ENCODE peak calls at places on chromosomes 3 and 15, in four cellular contexts. K is A549, B is HepG2, T is K562. J is an unnamed sample.

GRCh38 chr3:104360038-104360437 is 1006.7 kb upstream of the ALCAM start:
- DNase-seq in K (no peak), B (no peak), T (no peak), J (no peak)

GRCh38 chr3:52986938-52987337 is 58.9 kb downstream of the SFMBT1 start:
- DNase-seq in K (no peak), B (no peak), T (no peak), J (no peak)

GRCh38 chr15:76325704-76326103 is 10.9 kb upstream of the ISL2 start:
- DNase-seq in K (no peak), B (no peak), T (no peak), J (no peak)

GRCh38 chr3:192917258-192917507 is 473 bp downstream of the MB21D2 start:
- DNase-seq in K (no peak), B (no peak), T (no peak), J (no peak)

GRCh38 chr3:54445630-54446029 is 323.3 kb downstream of the CACNA2D3 start:
- DNase-seq in K (no peak), B (no peak), T (no peak), J (no peak)

GRCh38 chr3:178519701-178520100 is 16.5 kb upstream of the KCNMB2 start:
- DNase-seq in K (no peak), B (no peak), T (no peak), J (no peak)

GRCh38 chr3:38725726-38726410 is 76.4 kb upstream of the SCN5A start:
- DNase-seq in K (no peak), B (no peak), T (peak), J (no peak)

GRCh38 chr3:171028025-171028778 is 1.7 kb upstream of the SLC2A2 start:
- DNase-seq in K (no peak), B (peak), T (no peak), J (peak)

GRCh38 chr15:44243146-44243545 is 45.4 kb upstream of the GOLM2 start:
- DNase-seq in K (no peak), B (no peak), T (no peak), J (no peak)

GRCh38 chr15:81183403-81183760 is 13.3 kb upstream of the IL16 start:
- DNase-seq in K (no peak), B (no peak), T (no peak), J (no peak)

GRCh38 chr15:43958894-43959330 is 132.1 kb downstream of the WDR76 start:
- DNase-seq in K (no peak), B (no peak), T (no peak), J (no peak)

DNA sequence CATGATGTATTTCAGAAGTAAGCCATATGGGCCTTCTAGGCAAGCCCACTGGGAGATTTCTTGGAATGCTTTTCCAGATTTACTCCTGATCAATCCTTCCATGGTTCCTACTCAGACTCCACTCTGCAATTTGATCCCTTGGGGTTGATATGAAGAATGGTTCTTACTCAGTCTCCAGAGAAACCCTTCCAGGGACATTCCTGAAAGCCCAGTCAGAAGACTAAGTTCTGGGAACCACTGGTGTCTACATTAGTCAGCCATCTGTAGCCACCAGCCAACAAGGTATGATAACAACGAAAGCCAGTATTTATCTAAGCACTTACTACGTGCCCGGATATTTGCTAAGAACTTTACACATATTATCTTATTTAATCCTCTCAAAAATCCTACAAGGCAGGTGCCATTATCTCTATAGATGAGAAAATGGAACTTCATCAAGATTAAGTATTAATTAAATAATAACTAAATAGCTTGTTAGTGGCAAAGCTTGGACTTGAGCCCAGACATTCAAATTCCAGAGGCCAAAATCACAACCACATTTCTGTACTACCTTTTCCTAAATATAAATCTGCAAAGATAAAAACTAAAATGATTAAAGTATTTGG is 32.7 kb downstream of the ZNF385D start:
- DNase-seq in K (no peak), B (no peak), T (no peak), J (no peak)
- TF ChIP-seq RNF2 in K (no peak), B (no peak), T (no peak), J (no peak)

DNA sequence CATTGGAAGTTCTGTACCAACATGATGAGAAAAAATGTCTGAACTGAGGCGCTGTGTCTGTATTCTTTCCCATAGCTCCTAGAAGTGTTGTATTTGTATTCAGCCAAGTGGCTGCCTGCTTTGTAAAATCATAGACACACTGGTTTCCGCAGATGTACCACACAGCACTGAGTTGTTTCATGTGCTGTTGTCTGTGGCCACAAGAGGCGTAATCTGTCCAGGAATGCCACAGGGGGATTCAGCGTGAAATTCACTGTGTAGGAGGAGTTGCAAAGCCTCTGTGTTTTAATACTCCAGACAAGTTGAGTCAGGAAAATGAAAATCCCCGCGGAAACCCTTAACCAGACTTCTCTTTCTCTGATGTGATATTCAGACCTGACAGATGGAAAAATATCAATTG is 462.2 kb downstream of the NSUN3 start:
- DNase-seq in K (no peak), B (peak), T (no peak), J (no peak)
- TF ChIP-seq RNF2 in K (no peak), B (no peak), T (no peak), J (no peak)

GRCh38 chr3:126818696-126819095 is 114.7 kb downstream of the CHCHD6 start:
- DNase-seq in K (no peak), B (no peak), T (no peak), J (no peak)
- TF ChIP-seq RNF2 in K (no peak), B (no peak), T (no peak), J (no peak)

DNA sequence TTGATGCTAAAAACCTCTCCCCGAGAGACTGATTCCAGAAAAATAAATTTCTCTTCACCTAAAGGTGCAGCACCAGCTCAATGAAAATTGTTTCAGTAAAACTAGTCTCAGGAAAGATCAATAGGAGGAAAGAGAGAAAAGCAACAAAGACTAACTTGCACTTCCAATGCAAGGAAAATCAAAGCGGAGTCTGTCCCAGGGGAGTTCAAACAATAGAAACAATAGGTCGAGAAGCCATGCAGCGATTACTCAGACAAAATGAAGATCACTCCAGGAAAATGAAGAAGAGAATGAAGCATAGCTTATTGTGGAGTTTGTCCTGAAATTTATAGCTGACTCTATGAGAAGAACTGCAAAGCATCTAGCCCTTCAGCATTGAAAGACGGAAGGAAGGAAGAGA is 105.1 kb upstream of the FRMD4B start:
- DNase-seq in K (no peak), B (no peak), T (no peak), J (no peak)
- TF ChIP-seq RNF2 in K (no peak), B (no peak), T (no peak), J (no peak)

GRCh38 chr15:40094156-40094555 is 14.5 kb downstream of the BMF start:
- DNase-seq in K (no peak), B (no peak), T (no peak), J (no peak)

GRCh38 chr15:40091861-40092415 is 16.7 kb downstream of the BMF start:
- DNase-seq in K (no peak), B (no peak), T (no peak), J (no peak)

GRCh38 chr15:40090774-40091455 is 17.8 kb downstream of the BMF start:
- DNase-seq in K (no peak), B (no peak), T (no peak), J (no peak)

GRCh38 chr15:40093224-40093842 is 15.3 kb downstream of the BMF start:
- DNase-seq in K (no peak), B (no peak), T (no peak), J (no peak)

DNA sequence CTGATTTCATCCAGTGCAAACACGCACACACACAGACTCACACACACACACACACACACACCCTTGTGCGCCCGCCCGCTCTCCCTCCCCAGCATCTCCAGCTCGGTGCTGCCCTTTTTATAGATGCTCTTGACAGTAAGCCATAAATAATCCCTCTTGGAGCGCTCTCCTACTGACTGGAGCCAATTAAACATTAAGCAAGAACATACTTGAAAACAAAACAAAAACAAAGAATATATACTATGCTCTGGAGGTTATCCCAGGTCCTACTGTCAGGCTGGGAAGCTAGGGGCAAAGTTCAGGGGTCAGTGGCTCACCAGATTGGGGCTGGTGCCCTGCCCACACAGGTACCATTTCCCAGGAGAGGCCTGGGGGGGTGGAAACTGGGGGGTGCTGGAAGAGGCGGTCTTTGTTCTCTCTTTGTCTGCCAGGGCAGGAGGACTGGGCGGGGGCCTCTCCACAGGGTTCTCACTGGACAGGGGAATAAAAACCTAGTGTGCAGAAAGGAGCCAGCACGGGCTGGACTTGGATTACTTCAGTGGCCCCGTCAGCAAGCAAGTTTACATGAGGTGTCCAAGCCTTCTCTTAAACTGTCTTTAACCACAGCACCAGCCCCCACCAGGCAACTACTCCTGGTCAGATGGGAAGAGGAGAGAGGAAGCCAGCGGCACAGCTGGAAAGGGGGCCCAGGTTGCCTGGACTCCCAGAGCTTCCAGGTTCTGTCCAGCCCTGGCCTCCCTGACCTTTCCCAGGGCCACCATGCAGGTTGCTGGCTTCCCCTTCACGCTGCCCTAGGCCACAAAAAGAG is 16.1 kb downstream of the BMF start:
- DNase-seq in K (no peak), B (peak), T (no peak), J (no peak)
- TF ChIP-seq RNF2 in K (no peak), B (no peak), T (no peak), J (no peak)

DNA sequence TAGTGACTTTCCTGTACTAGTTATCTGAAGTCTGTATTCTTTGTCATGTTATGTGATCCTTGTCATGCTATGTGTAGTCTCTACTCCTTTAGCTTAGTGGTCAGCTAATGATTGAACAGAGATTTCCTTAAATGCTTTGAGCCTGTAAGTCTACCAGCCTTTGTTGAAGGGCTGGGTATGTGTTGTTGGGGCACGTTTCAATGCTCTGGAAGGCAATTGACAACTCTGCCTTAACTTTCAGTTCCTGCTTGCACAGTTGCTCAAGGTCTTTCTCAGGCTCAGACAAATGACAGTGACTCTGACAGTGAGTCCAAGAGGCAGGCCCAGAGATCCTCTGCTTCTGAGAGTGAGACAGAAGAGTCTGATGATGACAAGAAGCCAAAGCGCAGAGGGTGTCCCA is 89.3 kb downstream of the CHD2 start:
- DNase-seq in K (no peak), B (no peak), T (no peak), J (no peak)
- TF ChIP-seq RNF2 in K (no peak), B (no peak), T (no peak), J (no peak)

DNA sequence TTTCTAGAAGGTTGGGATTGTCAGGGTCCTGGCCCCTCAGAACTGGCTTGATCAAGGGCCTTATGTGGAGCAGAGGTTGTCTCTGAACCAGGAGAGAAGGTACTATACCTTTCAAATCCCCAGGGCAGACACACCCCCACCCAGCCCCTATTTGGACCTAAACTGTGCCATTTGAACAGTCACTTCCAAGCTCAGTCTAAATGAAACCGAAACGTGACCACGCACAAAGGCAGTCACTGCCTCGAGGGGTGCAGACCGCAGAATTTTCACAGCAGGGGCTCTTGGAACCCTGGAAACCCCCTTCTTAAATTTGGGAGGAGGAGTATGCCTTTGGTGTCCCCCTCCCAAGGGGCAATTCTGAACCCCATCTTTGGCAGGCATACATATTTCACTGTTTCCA is 53.7 kb downstream of the GRIP2 start:
- DNase-seq in K (no peak), B (no peak), T (no peak), J (no peak)
- TF ChIP-seq RNF2 in K (no peak), B (no peak), T (no peak), J (no peak)